ENCODE peak calls at places on chromosomes 2 and 18, in six cellular contexts. R is ovary, L is endodermal cell, W is coronary artery, J is GM23338, O is adrenal gland. Y is an unnamed sample.

GRCh38 chr2:238389985-238390682 is 36.6 kb upstream of the ASB1 start:
- DNase-seq in R (no peak), L (no peak), W (no peak), J (no peak), O (no peak), Y (no peak)

GRCh38 chr18:75467396-75467795 is 39.9 kb upstream of the SMIM21 start:
- DNase-seq in R (no peak), L (no peak), W (no peak), J (no peak), O (no peak), Y (no peak)

GRCh38 chr2:150341982-150342680 is 145.3 kb downstream of the RND3 start:
- DNase-seq in R (no peak), L (no peak), W (no peak), J (no peak), O (no peak), Y (no peak)

GRCh38 chr2:135203944-135204343 is 151.9 kb downstream of the RAB3GAP1 start:
- DNase-seq in R (no peak), L (no peak), W (no peak), J (no peak), O (no peak), Y (no peak)

GRCh38 chr2:3470166-3470651 is 49.1 kb downstream of the ADI1 start:
- DNase-seq in R (peak), L (no peak), W (peak), J (no peak), O (peak), Y (peak)

GRCh38 chr2:105320651-105321215 is 8.8 kb downstream of the TGFBRAP1 start:
- DNase-seq in R (no peak), L (no peak), W (no peak), J (no peak), O (no peak), Y (no peak)

GRCh38 chr2:169480079-169480465 is 778 bp downstream of the BBS5 start:
- DNase-seq in R (no peak), L (no peak), W (no peak), J (no peak), O (no peak), Y (no peak)

GRCh38 chr18:53458944-53459580 is 765.4 kb downstream of the MBD2 start:
- DNase-seq in R (no peak), L (peak), W (no peak), J (peak), O (peak), Y (peak)

GRCh38 chr2:175463639-175464310 is 282.3 kb upstream of the ATP5MC3 start:
- DNase-seq in R (no peak), L (peak), W (no peak), J (peak), O (no peak), Y (peak)

GRCh38 chr2:175063741-175064140 is 58.6 kb upstream of the CHN1 start:
- DNase-seq in R (no peak), L (no peak), W (no peak), J (no peak), O (no peak), Y (no peak)

GRCh38 chr2:31256611-31257382 is 22.8 kb downstream of the EHD3 start:
- DNase-seq in R (no peak), L (peak), W (no peak), J (peak), O (no peak), Y (no peak)

GRCh38 chr2:31812051-31812798 is 198.6 kb downstream of the MEMO1 start:
- DNase-seq in R (no peak), L (no peak), W (no peak), J (no peak), O (peak), Y (no peak)

DNA sequence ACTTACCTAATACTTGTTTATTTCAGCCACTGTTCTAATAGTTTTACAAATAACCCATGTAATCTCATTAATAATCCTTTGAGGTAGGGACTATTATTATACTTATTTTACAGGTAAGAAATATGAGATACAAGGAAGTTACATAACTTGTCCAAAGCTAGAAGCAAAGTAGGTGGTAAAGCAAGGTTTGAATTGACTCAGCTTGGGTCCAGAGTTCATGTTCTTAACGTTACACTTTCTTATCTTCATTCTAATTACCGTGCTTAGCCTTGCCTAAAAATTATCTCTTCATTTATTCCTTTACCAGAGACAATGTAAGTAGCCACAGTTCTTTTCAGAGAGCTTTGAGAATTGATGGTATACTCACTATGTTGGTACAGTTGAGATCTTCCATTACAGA is 743.6 kb downstream of the KCNJ3 start:
- DNase-seq in R (no peak), L (no peak), W (no peak), J (no peak), O (no peak), Y (no peak)
- H3K4me3 ChIP-seq in R (no peak), L (no peak), W (no peak), J (no peak), O (no peak), Y (no peak)

GRCh38 chr2:95526360-95527341 is 42.1 kb upstream of the TRIM43B start:
- DNase-seq in R (peak), L (no peak), W (peak), J (peak), O (peak), Y (peak)
- TF ChIP-seq CTCF in R (no peak), L (no peak), W (no peak), J (no peak), O (peak), Y (no peak)

GRCh38 chr18:12287131-12287681 is 20.8 kb upstream of the TUBB6 start:
- DNase-seq in R (no peak), L (peak), W (peak), J (peak), O (no peak), Y (no peak)
- H3K27ac ChIP-seq in R (no peak), L (no peak), W (peak), J (no peak), O (peak), Y (no peak)

GRCh38 chr2:216635171-216635570 is 2.0 kb downstream of the IGFBP2 start:
- DNase-seq in R (no peak), L (peak), W (no peak), J (no peak), O (no peak), Y (no peak)
- H3K4me3 ChIP-seq in R (peak), L (peak), W (peak), J (peak), O (no peak), Y (no peak)

DNA sequence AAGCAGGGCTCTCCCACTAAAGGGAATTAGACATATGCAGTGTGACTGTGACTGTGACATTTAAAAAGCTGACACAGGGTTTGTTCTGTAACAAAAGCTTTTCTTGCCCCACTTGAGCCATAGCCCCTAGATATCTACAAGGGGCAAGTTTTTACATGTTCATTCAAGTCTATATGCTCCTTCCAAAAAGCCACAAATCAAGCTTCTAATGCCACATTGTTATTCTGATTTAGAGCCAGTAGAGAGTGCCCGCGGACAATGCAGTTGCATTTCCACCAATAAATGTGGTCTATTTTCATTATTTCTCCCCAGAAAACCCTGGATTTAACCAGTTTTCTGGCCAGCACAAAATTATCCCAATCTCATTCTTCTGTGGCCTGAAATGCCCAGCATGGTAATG is 9.9 kb downstream of the ARHGAP25 start:
- DNase-seq in R (no peak), L (no peak), W (no peak), J (peak), O (no peak), Y (no peak)
- TF ChIP-seq CTCF in R (no peak), L (no peak), W (no peak), J (no peak), O (no peak), Y (no peak)

DNA sequence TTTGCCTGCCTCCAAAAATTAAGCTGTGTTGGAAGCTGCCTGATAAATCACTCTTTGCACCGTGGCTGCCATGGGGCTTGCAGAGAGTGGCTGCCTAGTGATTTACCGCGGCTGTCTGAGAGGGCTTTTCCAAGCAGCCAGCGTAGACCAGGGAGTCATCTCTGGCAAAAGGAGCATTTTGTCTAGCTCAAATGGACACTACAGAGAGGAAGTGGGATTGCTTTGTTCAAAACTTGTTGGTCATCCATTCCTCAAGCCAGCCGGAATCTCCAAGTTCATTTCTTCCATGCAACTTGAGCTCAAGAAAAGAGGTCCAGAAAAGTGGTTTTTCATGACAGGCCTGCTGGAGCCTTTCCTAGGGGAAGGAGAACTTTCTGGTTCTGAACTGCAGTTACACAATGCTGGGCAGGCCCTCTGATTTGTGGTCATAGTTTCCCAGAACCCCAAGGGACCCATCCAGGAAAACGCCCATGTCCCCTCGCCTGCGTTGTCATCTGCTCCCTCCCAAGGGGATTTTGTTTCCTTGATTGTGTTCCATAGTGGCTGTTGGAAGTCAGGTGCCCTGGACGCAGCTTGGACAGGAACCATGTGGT is 108.1 kb downstream of the TRIB2 start:
- DNase-seq in R (peak), L (no peak), W (peak), J (no peak), O (peak), Y (no peak)
- H3K27ac ChIP-seq in R (no peak), L (no peak), W (peak), J (no peak), O (no peak), Y (peak)